ENCODE peak calls at places on chromosome 1, in five cellular contexts. O is fibroblast of lung, N is HCT116, D is PC-9, E is MM.1S. S is an unnamed sample.

GRCh38 chr1:93976711-93977328 is 67.6 kb upstream of the GCLM start:
- DNase-seq in O (no peak), N (no peak), D (no peak), E (no peak), S (no peak)

GRCh38 chr1:157494093-157494492 is 58.2 kb downstream of the FCRL5 start:
- DNase-seq in O (no peak), N (no peak), D (no peak), E (no peak), S (no peak)

GRCh38 chr1:47703981-47704596 is 266.2 kb downstream of the FOXD2 start:
- DNase-seq in O (peak), N (peak), D (no peak), E (no peak), S (no peak)

GRCh38 chr1:80214888-80215540 is 1208.5 kb upstream of the ADGRL4 start:
- DNase-seq in O (no peak), N (no peak), D (no peak), E (peak), S (no peak)

GRCh38 chr1:154186177-154186576 is 5.7 kb downstream of the TPM3 start:
- DNase-seq in O (peak), N (peak), D (peak), E (peak), S (peak)

GRCh38 chr1:151010346-151010726 is 2.1 kb downstream of the PRUNE1 start:
- DNase-seq in O (no peak), N (no peak), D (no peak), E (no peak), S (no peak)

GRCh38 chr1:26602378-26602959 is 72.9 kb downstream of the RPS6KA1 start:
- DNase-seq in O (peak), N (peak), D (peak), E (peak), S (peak)

GRCh38 chr1:205631010-205631726 is 643 bp downstream of the ELK4 start:
- DNase-seq in O (peak), N (peak), D (peak), E (peak), S (peak)

GRCh38 chr1:38685373-38685772 is 174.2 kb downstream of the RRAGC start:
- DNase-seq in O (no peak), N (no peak), D (no peak), E (no peak), S (no peak)

DNA sequence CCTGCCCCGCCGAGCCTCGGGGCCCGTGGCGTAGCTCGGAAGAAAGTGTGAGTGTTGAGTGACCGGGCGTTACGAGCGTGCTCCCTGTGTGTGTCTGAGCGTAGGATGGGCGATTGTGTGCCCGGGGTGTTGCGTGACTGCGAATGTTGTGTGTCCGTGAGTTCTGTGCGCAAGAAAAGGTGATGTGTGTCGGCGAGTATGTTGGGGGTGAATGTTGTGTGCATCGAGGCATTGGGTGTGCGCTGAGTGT is 346 bp downstream of the PTPRU start:
- DNase-seq in O (peak), N (no peak), D (no peak), E (no peak), S (no peak)
- TF ChIP-seq EZH2 in O (no peak), N (no peak), D (no peak), E (no peak), S (no peak)

GRCh38 chr1:242745079-242745478 is 220.6 kb upstream of the PLD5 start:
- DNase-seq in O (no peak), N (no peak), D (no peak), E (no peak), S (no peak)
- H2AFZ ChIP-seq in O (no peak), N (no peak), D (no peak), E (no peak), S (no peak)

DNA sequence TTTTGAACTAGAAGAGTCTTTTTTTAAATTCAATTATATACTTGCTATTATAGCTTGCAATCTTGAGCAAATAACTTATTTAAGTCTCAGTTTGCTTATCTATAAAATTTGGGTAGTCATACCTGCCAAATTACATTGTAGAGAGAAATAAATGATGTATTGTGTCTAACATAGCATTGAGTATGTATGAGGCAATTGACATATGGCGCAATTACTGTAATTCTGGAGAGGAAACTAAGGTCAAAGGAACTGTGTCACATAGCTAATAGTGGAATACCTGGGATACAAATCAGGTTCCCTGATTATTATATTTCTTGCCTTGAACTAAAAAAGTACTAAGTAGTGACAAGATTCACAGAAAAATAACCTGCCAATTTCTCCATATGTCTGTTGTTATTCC is 302.5 kb downstream of the PDE4B start:
- DNase-seq in O (no peak), N (no peak), D (no peak), E (no peak), S (no peak)
- H3K4me3 ChIP-seq in O (no peak), N (no peak), D (no peak), E (no peak), S (no peak)

GRCh38 chr1:3649342-3650247 is at the start of gene WRAP73:
- DNase-seq in O (peak), N (peak), D (peak), E (peak), S (peak)

GRCh38 chr1:3651939-3652537 is at the start of gene TP73:
- DNase-seq in O (no peak), N (peak), D (no peak), E (peak), S (peak)

GRCh38 chr1:3652538-3653285 is 396 bp downstream of the TP73 start:
- DNase-seq in O (no peak), N (peak), D (no peak), E (no peak), S (no peak)

GRCh38 chr1:3650248-3651010 is 526 bp upstream of the WRAP73 start:
- DNase-seq in O (no peak), N (no peak), D (no peak), E (no peak), S (no peak)

GRCh38 chr1:3651011-3651938 is 1.0 kb upstream of the TP73 start:
- DNase-seq in O (no peak), N (no peak), D (no peak), E (no peak), S (no peak)
- TF ChIP-seq EZH2 in O (peak), N (no peak), D (no peak), E (no peak), S (peak)

GRCh38 chr1:11291049-11291448 is 18.1 kb downstream of the UBIAD1 start:
- DNase-seq in O (no peak), N (no peak), D (no peak), E (no peak), S (no peak)
- H2AFZ ChIP-seq in O (no peak), N (no peak), D (no peak), E (no peak), S (no peak)

DNA sequence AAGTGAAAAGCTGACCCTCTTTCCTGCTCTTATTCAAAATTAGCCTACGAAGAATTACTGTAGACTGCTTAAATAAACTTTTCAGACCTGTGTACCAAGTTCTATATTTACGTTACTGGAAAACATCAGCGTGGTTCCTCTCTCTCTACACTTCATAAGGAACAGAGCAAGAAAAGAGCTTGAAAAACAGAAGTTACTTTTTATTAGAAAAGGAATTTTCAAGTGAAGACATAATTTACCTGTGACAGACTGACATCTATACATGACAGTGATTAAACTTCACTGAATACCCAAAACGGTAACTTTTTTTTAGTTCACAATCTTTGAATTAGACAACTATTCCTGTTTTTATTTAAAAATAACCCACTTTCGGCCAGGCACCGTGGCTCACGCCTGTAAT is 2.7 kb downstream of the ENAH start:
- DNase-seq in O (no peak), N (no peak), D (no peak), E (no peak), S (no peak)
- H3K4me3 ChIP-seq in O (peak), N (no peak), D (peak), E (no peak), S (peak)